ENCODE peak calls at places on chromosomes 7 and 10, in six cellular contexts. One of them, this sample, is unnamed.

GRCh38 chr10:103795634-103796265 is 59.6 kb downstream of the SH3PXD2A start:
- DNase-seq in mesothelial cell of epicardium: no peak
- DNase-seq in BE2C: no peak
- DNase-seq in tibial nerve: no peak
- DNase-seq in body of pancreas: no peak
- DNase-seq in tibial artery: no peak
- DNase-seq in this sample: no peak

GRCh38 chr7:30511494-30511893 is 6.9 kb upstream of the GGCT start:
- DNase-seq in mesothelial cell of epicardium: no peak
- DNase-seq in BE2C: peak; percentile 50
- DNase-seq in tibial nerve: no peak
- DNase-seq in body of pancreas: no peak
- DNase-seq in tibial artery: no peak
- DNase-seq in this sample: no peak

GRCh38 chr7:70589010-70589409 is 542.9 kb upstream of the GALNT17 start:
- DNase-seq in mesothelial cell of epicardium: no peak
- DNase-seq in BE2C: no peak
- DNase-seq in tibial nerve: no peak
- DNase-seq in body of pancreas: no peak
- DNase-seq in tibial artery: no peak
- DNase-seq in this sample: no peak

GRCh38 chr10:110078317-110078716 is 70.5 kb downstream of the ADD3 start:
- DNase-seq in mesothelial cell of epicardium: no peak
- DNase-seq in BE2C: no peak
- DNase-seq in tibial nerve: no peak
- DNase-seq in body of pancreas: no peak
- DNase-seq in tibial artery: no peak
- DNase-seq in this sample: no peak

GRCh38 chr7:90900640-90901353 is 304.7 kb downstream of the CDK14 start:
- DNase-seq in mesothelial cell of epicardium: no peak
- DNase-seq in BE2C: no peak
- DNase-seq in tibial nerve: no peak
- DNase-seq in body of pancreas: no peak
- DNase-seq in tibial artery: no peak
- DNase-seq in this sample: no peak

GRCh38 chr10:58700576-58700975 is 187.9 kb downstream of the BICC1 start:
- DNase-seq in mesothelial cell of epicardium: no peak
- DNase-seq in BE2C: no peak
- DNase-seq in tibial nerve: no peak
- DNase-seq in body of pancreas: no peak
- DNase-seq in tibial artery: no peak
- DNase-seq in this sample: no peak

GRCh38 chr7:340200-340937 is 50.4 kb downstream of the FOXL3 start:
- DNase-seq in mesothelial cell of epicardium: no peak
- DNase-seq in BE2C: no peak
- DNase-seq in tibial nerve: no peak
- DNase-seq in body of pancreas: no peak
- DNase-seq in tibial artery: no peak
- DNase-seq in this sample: no peak

GRCh38 chr10:96450514-96451207 is 63.1 kb downstream of the TLL2 start:
- DNase-seq in mesothelial cell of epicardium: no peak
- DNase-seq in BE2C: no peak
- DNase-seq in tibial nerve: no peak
- DNase-seq in body of pancreas: no peak
- DNase-seq in tibial artery: no peak
- DNase-seq in this sample: peak; percentile 31

GRCh38 chr10:117996709-117997108 is 50.0 kb downstream of the RAB11FIP2 start:
- DNase-seq in mesothelial cell of epicardium: no peak
- DNase-seq in BE2C: no peak
- DNase-seq in tibial nerve: no peak
- DNase-seq in body of pancreas: no peak
- DNase-seq in tibial artery: no peak
- DNase-seq in this sample: no peak

GRCh38 chr7:25376207-25376606 is 147.9 kb upstream of the NPVF start:
- DNase-seq in mesothelial cell of epicardium: no peak
- DNase-seq in BE2C: no peak
- DNase-seq in tibial nerve: no peak
- DNase-seq in body of pancreas: no peak
- DNase-seq in tibial artery: no peak
- DNase-seq in this sample: no peak

GRCh38 chr10:8034666-8035640 is 19.5 kb upstream of the GATA3 start:
- DNase-seq in mesothelial cell of epicardium: no peak
- DNase-seq in BE2C: no peak
- DNase-seq in tibial nerve: no peak
- DNase-seq in body of pancreas: no peak
- DNase-seq in tibial artery: no peak
- DNase-seq in this sample: no peak

GRCh38 chr10:91798736-91799579 is 732 bp downstream of the TNKS2 start:
- DNase-seq in mesothelial cell of epicardium: no peak
- DNase-seq in BE2C: no peak
- DNase-seq in tibial nerve: no peak
- DNase-seq in body of pancreas: peak; percentile 56
- DNase-seq in tibial artery: peak; percentile 70
- DNase-seq in this sample: no peak

GRCh38 chr10:14543048-14543903 is 212.6 kb upstream of the FRMD4A start:
- DNase-seq in mesothelial cell of epicardium: no peak
- DNase-seq in BE2C: no peak
- DNase-seq in tibial nerve: no peak
- DNase-seq in body of pancreas: no peak
- DNase-seq in tibial artery: no peak
- DNase-seq in this sample: no peak

GRCh38 chr10:124647421-124648130 is 96.6 kb downstream of the FAM53B start:
- DNase-seq in mesothelial cell of epicardium: no peak
- DNase-seq in BE2C: peak; percentile 41
- DNase-seq in tibial nerve: peak; percentile 31
- DNase-seq in body of pancreas: no peak
- DNase-seq in tibial artery: peak; percentile 80
- DNase-seq in this sample: no peak
- TF ChIP-seq CTCF in mesothelial cell of epicardium: no peak
- TF ChIP-seq CTCF in BE2C: peak; percentile 27
- TF ChIP-seq CTCF in tibial nerve: no peak
- TF ChIP-seq CTCF in body of pancreas: no peak
- TF ChIP-seq CTCF in tibial artery: no peak
- TF ChIP-seq CTCF in this sample: no peak

DNA sequence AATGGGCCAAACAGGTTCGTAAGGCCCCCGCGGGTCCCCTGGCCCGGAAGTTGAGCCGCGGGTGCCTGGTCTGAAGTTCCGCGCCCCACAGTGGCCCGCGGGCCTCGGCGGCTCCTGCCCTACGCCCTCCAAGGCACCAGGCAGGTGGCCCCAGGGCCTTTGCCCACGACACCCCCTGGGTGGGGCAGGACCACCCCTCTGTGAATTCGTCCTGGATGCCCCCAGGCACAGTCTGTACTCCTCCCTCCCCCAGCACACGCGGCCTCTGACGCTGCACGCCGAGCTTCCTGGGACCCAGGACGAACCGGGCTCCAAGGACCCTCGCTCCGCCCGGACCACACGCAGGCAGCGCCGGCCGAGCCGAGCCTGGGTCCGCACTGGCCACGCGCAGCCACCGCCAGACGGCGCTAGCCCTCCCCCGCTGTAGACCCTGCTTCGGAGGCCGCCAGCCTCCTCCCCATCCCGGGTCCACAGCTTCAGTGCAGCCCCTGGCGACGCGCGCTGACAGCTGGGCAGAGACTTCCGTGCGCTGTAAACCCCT is 810 bp upstream of the TCERG1L start:
- DNase-seq in mesothelial cell of epicardium: no peak
- DNase-seq in BE2C: no peak
- DNase-seq in tibial nerve: no peak
- DNase-seq in body of pancreas: no peak
- DNase-seq in tibial artery: no peak
- DNase-seq in this sample: peak; percentile 80
- TF ChIP-seq CTCF in mesothelial cell of epicardium: peak; percentile 63
- TF ChIP-seq CTCF in BE2C: peak; percentile 15
- TF ChIP-seq CTCF in tibial nerve: no peak
- TF ChIP-seq CTCF in body of pancreas: peak; percentile 9
- TF ChIP-seq CTCF in tibial artery: no peak
- TF ChIP-seq CTCF in this sample: peak; percentile 87

DNA sequence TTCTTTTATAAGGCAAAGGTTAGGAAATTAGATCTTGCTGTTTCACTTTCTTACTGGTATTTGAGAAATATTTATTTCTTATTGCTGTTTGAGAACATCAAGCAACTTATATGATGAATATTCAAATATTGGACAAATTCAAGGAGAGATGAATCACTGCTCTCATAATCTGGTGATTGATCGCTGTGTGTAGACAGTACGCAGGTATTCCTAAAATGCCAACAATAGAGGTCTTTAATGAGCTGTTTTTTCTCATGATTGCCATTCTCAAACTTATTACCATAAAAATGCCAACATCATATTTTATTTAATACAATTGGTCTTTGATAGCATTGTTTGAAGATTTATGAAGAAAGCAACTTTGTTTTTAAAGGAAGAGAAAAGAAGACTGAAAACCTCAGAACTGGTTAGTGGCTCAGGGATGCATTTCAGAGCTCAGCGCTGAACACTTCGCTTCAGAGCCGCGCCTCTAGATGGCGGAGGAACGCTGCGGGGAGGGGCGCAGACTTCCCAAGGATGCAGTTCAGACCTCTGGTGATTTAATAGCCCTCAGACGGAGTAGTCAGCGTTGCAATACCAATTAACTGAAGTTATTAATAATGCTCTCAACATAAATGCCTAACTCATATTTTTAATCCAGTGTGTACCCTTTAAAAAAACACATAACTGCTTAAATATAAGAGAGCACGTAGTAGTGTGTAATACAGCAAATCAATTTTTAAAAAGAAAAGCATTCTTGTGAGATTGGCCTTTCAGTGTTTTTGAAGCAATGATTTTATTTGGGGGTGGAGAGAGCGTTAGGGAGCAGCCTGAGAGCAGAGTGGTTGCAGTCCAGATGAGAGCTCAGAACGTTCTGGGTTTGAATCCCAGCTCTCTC is 38.5 kb upstream of the STEAP4 start:
- DNase-seq in mesothelial cell of epicardium: no peak
- DNase-seq in BE2C: peak; percentile 41
- DNase-seq in tibial nerve: no peak
- DNase-seq in body of pancreas: peak; percentile 52
- DNase-seq in tibial artery: no peak
- DNase-seq in this sample: peak; percentile 48
- TF ChIP-seq CTCF in mesothelial cell of epicardium: peak; percentile 19
- TF ChIP-seq CTCF in BE2C: peak; percentile 54
- TF ChIP-seq CTCF in tibial nerve: peak; percentile 67
- TF ChIP-seq CTCF in body of pancreas: peak; percentile 54
- TF ChIP-seq CTCF in tibial artery: peak; percentile 13
- TF ChIP-seq CTCF in this sample: peak; percentile 73

GRCh38 chr10:86139066-86139657 is 227.4 kb downstream of the GRID1 start:
- DNase-seq in mesothelial cell of epicardium: no peak
- DNase-seq in BE2C: peak; percentile 53
- DNase-seq in tibial nerve: no peak
- DNase-seq in body of pancreas: peak; percentile 63
- DNase-seq in tibial artery: no peak
- DNase-seq in this sample: peak; percentile 46
- TF ChIP-seq CTCF in mesothelial cell of epicardium: peak; percentile 66
- TF ChIP-seq CTCF in BE2C: peak; percentile 82
- TF ChIP-seq CTCF in tibial nerve: no peak
- TF ChIP-seq CTCF in body of pancreas: peak; percentile 66
- TF ChIP-seq CTCF in tibial artery: no peak
- TF ChIP-seq CTCF in this sample: peak; percentile 66

GRCh38 chr10:93074137-93074596 is 474 bp downstream of the CYP26A1 start:
- DNase-seq in mesothelial cell of epicardium: no peak
- DNase-seq in BE2C: no peak
- DNase-seq in tibial nerve: no peak
- DNase-seq in body of pancreas: no peak
- DNase-seq in tibial artery: no peak
- DNase-seq in this sample: no peak
- TF ChIP-seq CTCF in mesothelial cell of epicardium: no peak
- TF ChIP-seq CTCF in BE2C: no peak
- TF ChIP-seq CTCF in tibial nerve: no peak
- TF ChIP-seq CTCF in body of pancreas: no peak
- TF ChIP-seq CTCF in tibial artery: no peak
- TF ChIP-seq CTCF in this sample: no peak

DNA sequence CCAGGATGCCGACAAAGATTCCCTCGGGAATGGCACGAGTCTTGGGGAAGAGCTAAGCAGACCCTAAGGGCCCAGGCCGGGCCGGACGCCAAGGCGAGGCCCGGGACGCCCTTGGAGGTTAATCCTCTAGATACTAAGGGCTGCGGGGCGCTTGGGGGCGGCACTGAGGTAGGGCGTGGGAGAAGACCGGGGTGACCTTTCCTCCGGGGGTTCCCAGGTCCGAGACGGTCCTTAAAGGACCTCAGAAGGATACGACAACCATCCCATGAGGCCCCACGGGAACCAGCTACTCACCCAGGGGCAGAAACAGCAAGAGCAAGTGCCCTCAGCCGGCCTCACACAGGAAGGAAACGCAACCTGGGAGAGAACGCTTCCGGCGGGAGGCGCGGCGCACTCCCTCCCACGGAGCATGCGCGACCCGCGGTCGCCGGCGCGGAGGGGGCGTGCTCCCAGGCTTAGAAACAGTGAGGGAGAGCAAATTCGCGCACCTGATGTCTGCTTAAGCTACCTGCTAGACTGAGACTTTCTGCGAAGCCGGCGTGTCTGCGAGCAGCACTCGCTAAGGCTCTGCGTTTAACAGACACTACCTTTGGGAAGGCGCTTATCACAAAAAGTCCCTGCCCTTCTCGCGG is at the start of gene ATAD1:
- DNase-seq in mesothelial cell of epicardium: peak; percentile 67
- DNase-seq in BE2C: peak; percentile 89
- DNase-seq in tibial nerve: peak; percentile 55
- DNase-seq in body of pancreas: peak; percentile 86
- DNase-seq in tibial artery: peak; percentile 88
- DNase-seq in this sample: peak; percentile 69
- TF ChIP-seq CTCF in mesothelial cell of epicardium: no peak
- TF ChIP-seq CTCF in BE2C: no peak
- TF ChIP-seq CTCF in tibial nerve: no peak
- TF ChIP-seq CTCF in body of pancreas: peak; percentile 40
- TF ChIP-seq CTCF in tibial artery: no peak
- TF ChIP-seq CTCF in this sample: peak; percentile 40

DNA sequence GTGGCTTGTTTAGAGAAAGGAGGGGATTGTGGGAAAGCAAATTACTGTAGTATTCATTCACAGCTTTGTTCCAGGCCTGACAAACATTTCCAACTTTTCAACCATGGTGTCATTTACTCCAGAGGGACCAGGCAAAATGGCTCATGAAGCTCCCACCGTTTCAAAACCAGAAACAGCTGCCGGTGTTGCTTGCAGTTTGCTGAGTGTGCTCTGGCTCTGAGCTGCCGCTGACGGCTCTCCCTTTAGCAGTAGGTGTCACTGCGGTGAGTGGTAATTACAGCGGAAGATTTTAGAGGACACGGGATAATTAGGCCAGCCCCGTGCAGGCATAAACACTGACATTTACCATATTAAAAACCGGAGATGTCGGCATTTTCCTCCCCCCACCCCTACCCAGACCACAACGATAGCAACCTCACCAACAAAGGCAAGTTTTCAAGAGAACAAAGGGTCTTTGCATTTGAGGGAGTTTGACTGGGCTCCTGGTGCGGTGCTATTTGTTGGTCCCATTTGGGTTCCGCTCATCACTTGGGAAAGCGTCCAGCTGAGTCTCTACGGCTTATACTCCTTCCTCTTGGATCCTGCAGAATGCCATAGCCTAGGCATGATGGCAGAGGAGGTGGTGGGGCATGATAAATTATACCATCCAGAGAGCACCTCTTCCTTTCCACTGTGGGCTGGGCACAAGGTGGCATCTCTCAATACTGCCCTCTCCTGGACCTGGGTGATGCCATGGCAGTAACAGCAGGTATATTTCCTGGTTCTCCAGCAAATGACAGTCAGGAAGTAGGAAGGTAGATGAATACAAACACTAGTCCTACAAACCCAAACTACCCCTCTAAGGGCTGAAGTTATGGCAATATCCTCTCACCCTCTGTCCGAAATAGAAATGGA is 1005.2 kb downstream of the KCNMA1 start:
- DNase-seq in mesothelial cell of epicardium: no peak
- DNase-seq in BE2C: no peak
- DNase-seq in tibial nerve: no peak
- DNase-seq in body of pancreas: peak; percentile 65
- DNase-seq in tibial artery: no peak
- DNase-seq in this sample: no peak
- TF ChIP-seq CTCF in mesothelial cell of epicardium: no peak
- TF ChIP-seq CTCF in BE2C: peak; percentile 50
- TF ChIP-seq CTCF in tibial nerve: peak; percentile 17
- TF ChIP-seq CTCF in body of pancreas: peak; percentile 69
- TF ChIP-seq CTCF in tibial artery: no peak
- TF ChIP-seq CTCF in this sample: peak; percentile 41